ENCODE peak calls at places on chromosomes 13 and 19, in eight cellular contexts. One of them, this sample, is unnamed.

GRCh38 chr19:45547965-45548609 is 36.5 kb downstream of the OPA3 start:
- DNase-seq in body of pancreas: no peak
- DNase-seq in esophagus muscularis mucosa: no peak
- DNase-seq in ureter: no peak
- DNase-seq in ELR: peak
- DNase-seq in activated CD8-positive, alpha-beta memory T cell treated with anti-CD3 and anti-CD28 coated beads, Interleukin-2, amount 10 ng/mL, durations not matched to agents 7 days and 5 days: no peak
- DNase-seq in RKO: peak
- DNase-seq in EL: peak
- DNase-seq in this sample: no peak

GRCh38 chr13:52447354-52447753 is 3.1 kb downstream of the VPS36 start:
- DNase-seq in body of pancreas: no peak
- DNase-seq in esophagus muscularis mucosa: no peak
- DNase-seq in ureter: no peak
- DNase-seq in ELR: no peak
- DNase-seq in activated CD8-positive, alpha-beta memory T cell treated with anti-CD3 and anti-CD28 coated beads, Interleukin-2, amount 10 ng/mL, durations not matched to agents 7 days and 5 days: no peak
- DNase-seq in RKO: no peak
- DNase-seq in EL: no peak
- DNase-seq in this sample: no peak

GRCh38 chr13:112968380-112968909 is 569 bp upstream of the MCF2L start:
- DNase-seq in body of pancreas: peak
- DNase-seq in esophagus muscularis mucosa: no peak
- DNase-seq in ureter: peak
- DNase-seq in ELR: no peak
- DNase-seq in activated CD8-positive, alpha-beta memory T cell treated with anti-CD3 and anti-CD28 coated beads, Interleukin-2, amount 10 ng/mL, durations not matched to agents 7 days and 5 days: no peak
- DNase-seq in RKO: no peak
- DNase-seq in EL: no peak
- DNase-seq in this sample: peak

GRCh38 chr13:106348032-106348431 is 187.4 kb downstream of the EFNB2 start:
- DNase-seq in body of pancreas: no peak
- DNase-seq in esophagus muscularis mucosa: no peak
- DNase-seq in ureter: no peak
- DNase-seq in ELR: peak
- DNase-seq in activated CD8-positive, alpha-beta memory T cell treated with anti-CD3 and anti-CD28 coated beads, Interleukin-2, amount 10 ng/mL, durations not matched to agents 7 days and 5 days: no peak
- DNase-seq in RKO: peak
- DNase-seq in EL: peak
- DNase-seq in this sample: no peak

GRCh38 chr13:40371531-40372125 is 294.8 kb downstream of the FOXO1 start:
- DNase-seq in body of pancreas: no peak
- DNase-seq in esophagus muscularis mucosa: no peak
- DNase-seq in ureter: no peak
- DNase-seq in ELR: no peak
- DNase-seq in activated CD8-positive, alpha-beta memory T cell treated with anti-CD3 and anti-CD28 coated beads, Interleukin-2, amount 10 ng/mL, durations not matched to agents 7 days and 5 days: no peak
- DNase-seq in RKO: no peak
- DNase-seq in EL: no peak
- DNase-seq in this sample: no peak

GRCh38 chr19:8158411-8159074 is 9.2 kb upstream of the FBN3 start:
- DNase-seq in body of pancreas: peak
- DNase-seq in esophagus muscularis mucosa: no peak
- DNase-seq in ureter: peak
- DNase-seq in ELR: peak
- DNase-seq in activated CD8-positive, alpha-beta memory T cell treated with anti-CD3 and anti-CD28 coated beads, Interleukin-2, amount 10 ng/mL, durations not matched to agents 7 days and 5 days: peak
- DNase-seq in RKO: peak
- DNase-seq in EL: peak
- DNase-seq in this sample: peak

GRCh38 chr13:94829201-94829600 is 116.9 kb upstream of the SOX21 start:
- DNase-seq in body of pancreas: no peak
- DNase-seq in esophagus muscularis mucosa: no peak
- DNase-seq in ureter: no peak
- DNase-seq in ELR: no peak
- DNase-seq in activated CD8-positive, alpha-beta memory T cell treated with anti-CD3 and anti-CD28 coated beads, Interleukin-2, amount 10 ng/mL, durations not matched to agents 7 days and 5 days: no peak
- DNase-seq in RKO: no peak
- DNase-seq in EL: no peak
- DNase-seq in this sample: no peak

GRCh38 chr13:110092869-110093268 is 214.1 kb downstream of the COL4A1 start:
- DNase-seq in body of pancreas: no peak
- DNase-seq in esophagus muscularis mucosa: no peak
- DNase-seq in ureter: no peak
- DNase-seq in ELR: no peak
- DNase-seq in activated CD8-positive, alpha-beta memory T cell treated with anti-CD3 and anti-CD28 coated beads, Interleukin-2, amount 10 ng/mL, durations not matched to agents 7 days and 5 days: no peak
- DNase-seq in RKO: no peak
- DNase-seq in EL: no peak
- DNase-seq in this sample: no peak